ENCODE peak calls at places on chromosome 3, in four cellular contexts. One of them, this sample, is unnamed.

GRCh38 chr3:45137656-45138181 is 8.5 kb downstream of the CDCP1 start:
- DNase-seq in Calu3: peak; percentile 38
- DNase-seq in CD8-positive, alpha-beta memory T cell: no peak
- DNase-seq in kidney: no peak
- DNase-seq in this sample: no peak

GRCh38 chr3:140842984-140843649 is 98.5 kb upstream of the SLC25A36 start:
- DNase-seq in CD8-positive, alpha-beta memory T cell: no peak
- DNase-seq in Calu3: no peak
- DNase-seq in kidney: no peak
- DNase-seq in this sample: no peak

GRCh38 chr3:155912574-155913190 is 42.2 kb downstream of the GMPS start:
- DNase-seq in CD8-positive, alpha-beta memory T cell: no peak
- DNase-seq in kidney: no peak
- DNase-seq in Calu3: no peak
- DNase-seq in this sample: no peak

GRCh38 chr3:141000027-141000663 is 51.0 kb upstream of the SPSB4 start:
- DNase-seq in CD8-positive, alpha-beta memory T cell: peak; percentile 13
- DNase-seq in Calu3: peak; percentile 81
- DNase-seq in kidney: peak; percentile 78
- DNase-seq in this sample: peak; percentile 67

GRCh38 chr3:98532709-98533571 is 1.2 kb downstream of the GPR15 start:
- DNase-seq in Calu3: no peak
- DNase-seq in kidney: no peak
- DNase-seq in CD8-positive, alpha-beta memory T cell: no peak
- DNase-seq in this sample: no peak

GRCh38 chr3:13479332-13479581 is 849 bp upstream of the HDAC11 start:
- DNase-seq in CD8-positive, alpha-beta memory T cell: no peak
- DNase-seq in kidney: no peak
- DNase-seq in Calu3: peak; percentile 35
- DNase-seq in this sample: peak; percentile 36

GRCh38 chr3:154792828-154793227 is 287.3 kb upstream of the MME start:
- DNase-seq in CD8-positive, alpha-beta memory T cell: no peak
- DNase-seq in kidney: no peak
- DNase-seq in Calu3: no peak
- DNase-seq in this sample: no peak

GRCh38 chr3:152622813-152623167 is 212.1 kb upstream of the P2RY1 start:
- DNase-seq in CD8-positive, alpha-beta memory T cell: no peak
- DNase-seq in Calu3: no peak
- DNase-seq in kidney: no peak
- DNase-seq in this sample: no peak

GRCh38 chr3:64575211-64575844 is 112.5 kb downstream of the ADAMTS9 start:
- DNase-seq in kidney: no peak
- DNase-seq in CD8-positive, alpha-beta memory T cell: no peak
- DNase-seq in Calu3: peak; percentile 3
- DNase-seq in this sample: peak; percentile 37